ENCODE peak calls at places on chromosomes 16 and 17, in five cellular contexts. D, Q, O, C and H are unnamed samples.

GRCh38 chr16:89373355-89374110 is 116.8 kb downstream of the ANKRD11 start:
- DNase-seq in D (no peak), Q (no peak), O (no peak), C (no peak), H (peak; percentile 85)

GRCh38 chr16:84195201-84196093 is 4.5 kb downstream of the ADAD2 start:
- DNase-seq in D (no peak), Q (no peak), O (no peak), C (no peak), H (no peak)

GRCh38 chr17:50117202-50118040 is 12.5 kb downstream of the SAMD14 start:
- DNase-seq in D (peak; percentile 72), Q (no peak), O (peak; percentile 76), C (peak; percentile 44), H (no peak)

GRCh38 chr17:71656987-71657858 is 463.6 kb upstream of the SOX9 start:
- DNase-seq in D (no peak), Q (no peak), O (no peak), C (no peak), H (no peak)

GRCh38 chr16:11372073-11372923 is 27.0 kb downstream of the RMI2 start:
- DNase-seq in D (peak; percentile 62), Q (peak; percentile 4), O (no peak), C (no peak), H (no peak)

GRCh38 chr16:50487528-50487927 is 60.7 kb upstream of the NKD1 start:
- DNase-seq in D (no peak), Q (no peak), O (no peak), C (no peak), H (no peak)

GRCh38 chr17:27332052-27332403 is 38.1 kb downstream of the WSB1 start:
- DNase-seq in D (no peak), Q (no peak), O (no peak), C (no peak), H (no peak)

GRCh38 chr17:32873114-32873513 is 3.8 kb downstream of the MYO1D start:
- DNase-seq in D (no peak), Q (no peak), O (no peak), C (no peak), H (no peak)